ENCODE peak calls at places on chromosomes 13 and 19, in nine cellular contexts. V is skeletal muscle cell, C is ascending aorta, M is right cardiac atrium, E is aorta, Q is foreskin fibroblast, B is NT2/D1, P is HCT116, G is AG09309. A is an unnamed sample.

GRCh38 chr19:8567522-8568172 is 9.6 kb downstream of the MYO1F start:
- DNase-seq in M (peak), Q (no peak), B (no peak), E (peak), P (no peak), G (no peak), V (no peak), C (no peak), A (no peak)

GRCh38 chr13:43614063-43614462 is 172.7 kb downstream of the ENOX1 start:
- DNase-seq in B (no peak), P (no peak), C (no peak), Q (no peak), M (no peak), V (no peak), G (no peak), E (no peak), A (no peak)

GRCh38 chr13:94842901-94843300 is 130.6 kb upstream of the SOX21 start:
- DNase-seq in E (no peak), G (no peak), Q (no peak), C (no peak), M (no peak), B (no peak), V (no peak), P (no peak), A (no peak)

GRCh38 chr13:26219726-26220125 is 2.4 kb downstream of the RNF6 start:
- DNase-seq in M (no peak), E (no peak), G (peak), V (no peak), B (no peak), Q (peak), C (no peak), P (no peak), A (no peak)

GRCh38 chr19:38245826-38246498 is 10.2 kb downstream of the PPP1R14A start:
- DNase-seq in V (no peak), Q (peak), P (no peak), E (peak), G (no peak), C (peak), M (peak), B (no peak), A (no peak)

GRCh38 chr13:50320297-50320862 is 305.1 kb downstream of the KCNRG start:
- DNase-seq in Q (peak), V (peak), G (peak), E (no peak), B (no peak), M (no peak), P (peak), C (no peak), A (peak)

GRCh38 chr19:3350014-3350663 is 16.2 kb upstream of the NFIC start:
- DNase-seq in G (no peak), V (no peak), E (no peak), M (peak), P (no peak), B (no peak), Q (peak), C (no peak), A (no peak)

GRCh38 chr19:24078688-24079087 is 8.3 kb upstream of the ZNF254 start:
- DNase-seq in P (no peak), E (no peak), M (no peak), V (no peak), Q (no peak), B (peak), G (no peak), C (no peak), A (no peak)

GRCh38 chr19:12137541-12137940 is 2.6 kb downstream of the ZNF20 start:
- DNase-seq in G (no peak), B (no peak), C (no peak), M (no peak), Q (no peak), V (no peak), E (no peak), P (no peak), A (no peak)

DNA sequence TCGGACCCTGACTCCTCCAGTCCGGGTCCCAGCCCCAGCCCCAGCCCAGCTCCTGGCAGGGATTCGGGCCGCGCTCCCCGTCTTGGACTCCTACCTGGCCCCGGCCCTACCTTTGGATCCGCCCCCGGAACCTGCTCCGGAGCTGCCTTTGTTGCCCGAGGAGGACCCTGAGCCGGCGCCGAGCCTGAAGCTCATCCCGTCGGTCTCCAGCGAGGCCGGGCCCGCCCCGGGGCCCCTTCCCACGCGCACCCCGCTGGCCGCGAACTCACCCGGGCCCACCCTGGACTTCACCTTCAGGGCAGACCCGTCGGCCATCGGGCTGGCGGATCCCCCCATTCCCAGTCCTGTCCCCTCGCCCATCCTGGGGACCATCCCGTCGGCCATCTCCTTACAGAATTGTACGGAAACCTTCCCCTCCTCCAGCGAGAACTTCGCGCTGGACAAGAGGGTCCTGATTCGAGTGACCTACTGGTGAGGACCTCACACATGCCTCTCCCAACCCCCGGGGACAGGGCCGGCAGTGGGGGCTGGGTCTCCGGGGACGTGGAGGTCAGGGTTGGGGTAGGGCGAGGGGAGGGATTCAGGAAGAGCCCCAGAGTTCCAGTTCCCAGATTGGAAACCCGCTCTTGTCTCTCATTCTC is 732 bp downstream of the SELENOV start:
- DNase-seq in Q (no peak), E (no peak), C (no peak), M (no peak), G (no peak), P (no peak), V (no peak), B (no peak), A (no peak)
- H3K4me3 ChIP-seq in Q (no peak), E (no peak), C (peak), M (peak), G (peak), P (no peak), V (peak), B (peak), A (peak)

GRCh38 chr13:114140131-114140908 is 7.9 kb upstream of the RASA3 start:
- DNase-seq in Q (no peak), C (no peak), M (no peak), B (no peak), E (no peak), P (no peak), V (no peak), G (no peak), A (no peak)
- H3K4me3 ChIP-seq in Q (no peak), C (peak), M (no peak), B (no peak), E (no peak), P (no peak), V (no peak), G (no peak), A (no peak)

GRCh38 chr19:47045867-47046470 is 2.5 kb downstream of the TMEM160 start:
- DNase-seq in E (no peak), P (no peak), Q (no peak), M (peak), C (no peak), G (no peak), V (no peak), B (no peak), A (no peak)

GRCh38 chr19:47047931-47048399 is 459 bp downstream of the TMEM160 start:
- DNase-seq in G (peak), M (peak), B (peak), P (peak), E (peak), Q (peak), C (peak), V (peak), A (peak)

GRCh38 chr19:47044946-47045866 is 3.2 kb downstream of the TMEM160 start:
- DNase-seq in C (no peak), P (no peak), B (no peak), Q (no peak), E (no peak), V (no peak), G (no peak), M (peak), A (no peak)

GRCh38 chr19:47047272-47047930 is 1.0 kb downstream of the TMEM160 start:
- DNase-seq in Q (no peak), E (no peak), P (no peak), G (no peak), V (no peak), B (no peak), M (peak), C (no peak), A (no peak)

GRCh38 chr19:47049307-47049700 is 880 bp upstream of the TMEM160 start:
- DNase-seq in V (no peak), M (peak), G (peak), P (no peak), C (no peak), Q (peak), B (peak), E (no peak), A (no peak)
- H3K4me3 ChIP-seq in V (no peak), M (no peak), G (no peak), P (peak), C (peak), Q (no peak), B (no peak), E (no peak), A (no peak)

GRCh38 chr19:36246006-36246391 is 31.1 kb downstream of the ZNF146 start:
- DNase-seq in E (no peak), Q (peak), B (no peak), P (no peak), M (no peak), C (no peak), G (no peak), V (no peak), A (no peak)
- H3K4me3 ChIP-seq in E (no peak), Q (no peak), B (peak), P (no peak), M (peak), C (peak), G (no peak), V (peak), A (peak)

GRCh38 chr13:27442797-27443196 is 7.6 kb downstream of the MTIF3 start:
- DNase-seq in G (no peak), V (no peak), P (no peak), C (no peak), Q (no peak), B (no peak), E (no peak), M (no peak), A (no peak)
- H3K4me3 ChIP-seq in G (no peak), V (no peak), P (no peak), C (no peak), Q (no peak), B (no peak), E (no peak), M (no peak), A (no peak)

GRCh38 chr19:42068361-42068755 is 1.6 kb downstream of the GRIK5 start:
- DNase-seq in M (no peak), Q (no peak), V (no peak), P (no peak), E (no peak), C (no peak), B (no peak), G (no peak), A (no peak)
- H3K4me3 ChIP-seq in M (no peak), Q (no peak), V (no peak), P (no peak), E (peak), C (peak), B (peak), G (no peak), A (no peak)

DNA sequence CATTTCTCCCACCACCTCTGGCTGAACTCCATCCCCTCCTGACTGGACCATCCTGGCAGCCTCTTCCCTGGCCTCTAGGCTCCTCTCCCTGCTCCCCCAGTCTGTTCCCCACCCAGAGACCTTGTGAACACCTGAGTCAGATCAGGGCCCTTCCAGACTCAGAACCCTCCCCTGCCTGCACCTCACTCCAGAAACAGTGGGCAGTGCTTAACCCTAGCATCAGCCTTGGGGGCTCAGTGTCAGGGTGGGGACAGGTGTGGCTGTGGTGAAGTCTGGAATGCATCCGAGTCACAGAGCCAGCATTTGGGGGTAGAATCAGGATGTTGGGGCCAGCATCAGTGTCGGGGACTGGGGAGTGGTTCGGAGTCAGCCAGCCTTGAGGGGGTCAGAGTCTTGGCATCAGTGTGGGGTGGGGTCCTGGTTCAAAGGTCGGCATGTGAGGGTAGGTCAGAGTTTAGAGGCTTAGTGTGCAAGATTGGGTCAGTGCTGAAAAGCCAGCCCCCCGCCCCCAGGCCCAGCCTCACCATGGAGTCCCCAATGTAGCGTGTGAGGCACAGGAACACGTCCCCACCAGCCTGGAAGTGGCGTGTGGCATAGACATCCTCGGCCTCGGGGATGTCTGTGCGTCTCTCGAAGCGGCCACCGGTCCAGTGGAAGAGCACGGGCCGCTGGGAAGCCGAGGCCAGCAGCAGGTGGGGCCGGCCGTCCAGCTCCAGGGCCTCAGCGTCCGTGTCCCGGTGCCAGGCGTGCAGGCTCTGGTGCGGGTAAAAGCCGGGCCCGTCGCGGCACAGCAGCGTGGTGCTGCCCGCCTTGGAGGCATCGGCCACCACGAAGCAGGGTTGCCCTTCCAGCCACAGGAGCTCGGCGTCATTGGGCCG is 8.9 kb downstream of the LGI4 start:
- DNase-seq in G (no peak), P (no peak), Q (no peak), M (no peak), B (no peak), C (no peak), E (no peak), V (no peak), A (no peak)
- H3K4me3 ChIP-seq in G (no peak), P (no peak), Q (no peak), M (no peak), B (no peak), C (peak), E (no peak), V (no peak), A (no peak)

GRCh38 chr19:45643927-45644771 is 5.0 kb upstream of the EML2 start:
- DNase-seq in P (no peak), M (no peak), E (no peak), C (no peak), Q (no peak), B (no peak), V (no peak), G (no peak), A (no peak)
- H3K4me3 ChIP-seq in P (no peak), M (no peak), E (no peak), C (no peak), Q (no peak), B (no peak), V (no peak), G (no peak), A (no peak)

DNA sequence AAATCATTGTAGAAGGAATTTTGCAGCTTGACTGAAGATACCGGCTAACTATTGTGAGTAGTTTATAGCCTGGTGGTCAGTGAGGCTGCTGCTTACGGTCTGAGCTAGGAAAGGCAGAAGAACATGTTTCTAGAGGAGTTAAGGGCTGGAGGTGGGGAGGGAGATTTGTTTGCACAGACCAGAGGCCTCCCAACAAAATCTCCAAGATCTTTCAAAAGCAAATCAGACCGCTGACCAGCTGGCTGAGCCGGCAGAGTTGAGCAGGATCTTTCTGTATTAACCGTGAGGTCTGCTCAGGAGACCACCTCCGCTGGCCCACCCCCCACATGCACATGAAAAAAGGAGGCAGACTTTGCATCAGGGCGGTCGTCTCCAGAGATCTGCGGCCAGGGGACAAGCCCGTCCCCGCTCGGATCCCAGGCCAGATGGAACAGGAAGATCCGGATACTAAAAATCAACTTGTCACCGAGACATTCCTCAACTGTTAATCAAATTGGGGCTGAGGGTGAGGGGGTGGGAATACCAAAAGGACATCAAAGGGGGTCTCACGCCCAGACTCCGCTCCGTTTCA is 318.8 kb downstream of the ZNF536 start:
- DNase-seq in C (no peak), Q (no peak), M (no peak), P (no peak), B (no peak), V (no peak), E (no peak), G (no peak), A (no peak)
- H3K4me3 ChIP-seq in C (no peak), Q (no peak), M (no peak), P (no peak), B (no peak), V (no peak), E (no peak), G (no peak), A (no peak)

A was measured in AG04450.